ENCODE peak calls at places on chromosome 9, in six cellular contexts. E is midbrain, K is A549, I is DMS79, V is right cardiac atrium, Q is brain microvascular endothelial cell. T is an unnamed sample.

GRCh38 chr9:94108584-94108983 is 24.3 kb downstream of the PTPDC1 start:
- DNase-seq in E (peak), K (no peak), I (no peak), V (peak), Q (no peak), T (no peak)

GRCh38 chr9:93092171-93092991 is 3.6 kb upstream of the CARD19 start:
- DNase-seq in E (no peak), K (no peak), I (no peak), V (no peak), Q (no peak), T (no peak)

GRCh38 chr9:127981559-127982121 is 851 bp upstream of the EEIG1 start:
- DNase-seq in E (no peak), K (no peak), I (no peak), V (no peak), Q (no peak), T (no peak)

GRCh38 chr9:77455312-77455927 is 192.7 kb downstream of the GNA14 start:
- DNase-seq in E (no peak), K (peak), I (no peak), V (no peak), Q (no peak), T (no peak)

GRCh38 chr9:72557549-72557948 is 36.1 kb downstream of the TMC1 start:
- DNase-seq in E (no peak), K (peak), I (no peak), V (no peak), Q (peak), T (no peak)

GRCh38 chr9:117541192-117541591 is 126.3 kb upstream of the ASTN2 start:
- DNase-seq in E (no peak), K (no peak), I (no peak), V (no peak), Q (no peak), T (no peak)

GRCh38 chr9:3359048-3359692 is 166.6 kb downstream of the RFX3 start:
- DNase-seq in E (no peak), K (no peak), I (no peak), V (no peak), Q (no peak), T (no peak)

GRCh38 chr9:29150606-29151005 is 1577.3 kb upstream of the C9orf72 start:
- DNase-seq in E (no peak), K (no peak), I (no peak), V (no peak), Q (no peak), T (no peak)

GRCh38 chr9:137959641-137960411 is 82.2 kb downstream of the CACNA1B start:
- DNase-seq in E (no peak), K (no peak), I (no peak), V (peak), Q (no peak), T (no peak)

GRCh38 chr9:34989946-34990635 is 546 bp downstream of the DNAJB5 start:
- DNase-seq in E (peak), K (no peak), I (peak), V (peak), Q (no peak), T (peak)

GRCh38 chr9:91032056-91032455 is 230.4 kb downstream of the SYK start:
- DNase-seq in E (no peak), K (no peak), I (no peak), V (peak), Q (no peak), T (no peak)

GRCh38 chr9:124493794-124494479 is 13.3 kb downstream of the NR5A1 start:
- DNase-seq in E (no peak), K (no peak), I (no peak), V (no peak), Q (no peak), T (no peak)

GRCh38 chr9:113654605-113655193 is 191.2 kb downstream of the RGS3 start:
- DNase-seq in E (peak), K (no peak), I (no peak), V (peak), Q (no peak), T (no peak)

GRCh38 chr9:116979461-116979860 is 292.4 kb downstream of the TRIM32 start:
- DNase-seq in E (no peak), K (peak), I (no peak), V (no peak), Q (no peak), T (no peak)

GRCh38 chr9:132078369-132079356 is 1.0 kb downstream of the MED27 start:
- DNase-seq in E (peak), K (no peak), I (peak), V (no peak), Q (no peak), T (peak)

GRCh38 chr9:34954225-34954624 is 3.9 kb upstream of the PHF24 start:
- DNase-seq in E (no peak), K (no peak), I (no peak), V (no peak), Q (no peak), T (no peak)

GRCh38 chr9:76820431-76820830 is 56.2 kb downstream of the PCA3 start:
- DNase-seq in E (no peak), K (no peak), I (no peak), V (no peak), Q (no peak), T (no peak)

GRCh38 chr9:4691794-4692193 is 12.4 kb downstream of the CDC37L1 start:
- DNase-seq in E (no peak), K (no peak), I (no peak), V (no peak), Q (no peak), T (no peak)

GRCh38 chr9:124333180-124333579 is 75.4 kb downstream of the NEK6 start:
- DNase-seq in E (no peak), K (no peak), I (no peak), V (no peak), Q (no peak), T (no peak)

GRCh38 chr9:31334837-31335528 is 1049.5 kb upstream of the ACO1 start:
- DNase-seq in E (no peak), K (no peak), I (no peak), V (no peak), Q (no peak), T (no peak)

GRCh38 chr9:135851748-135852147 is 55.6 kb downstream of the CAMSAP1 start:
- DNase-seq in E (no peak), K (no peak), I (peak), V (no peak), Q (no peak), T (no peak)

GRCh38 chr9:133644968-133645765 is 9.0 kb downstream of the DBH start:
- DNase-seq in E (no peak), K (no peak), I (no peak), V (no peak), Q (no peak), T (no peak)

GRCh38 chr9:128001411-128002298 is 20.9 kb upstream of the EEIG1 start:
- DNase-seq in E (no peak), K (peak), I (no peak), V (no peak), Q (peak), T (no peak)

GRCh38 chr9:3827175-3827574 is 301.4 kb upstream of the RFX3 start:
- DNase-seq in E (no peak), K (no peak), I (no peak), V (no peak), Q (no peak), T (no peak)

GRCh38 chr9:112777914-112778313 is 27.4 kb downstream of the SNX30 start:
- DNase-seq in E (no peak), K (no peak), I (no peak), V (no peak), Q (no peak), T (no peak)

GRCh38 chr9:114417511-114417910 is 29.7 kb upstream of the AKNA start:
- DNase-seq in E (no peak), K (no peak), I (no peak), V (no peak), Q (peak), T (no peak)

GRCh38 chr9:2967779-2968178 is 123.9 kb upstream of the PUM3 start:
- DNase-seq in E (no peak), K (no peak), I (no peak), V (no peak), Q (no peak), T (no peak)

GRCh38 chr9:69455311-69455710 is 130.3 kb downstream of the ENTREP1 start:
- DNase-seq in E (no peak), K (no peak), I (no peak), V (no peak), Q (no peak), T (peak)

GRCh38 chr9:75069171-75069570 is 18.8 kb downstream of the NMRK1 start:
- DNase-seq in E (no peak), K (no peak), I (no peak), V (no peak), Q (no peak), T (no peak)

GRCh38 chr9:133377721-133378216 is 1.6 kb downstream of the STKLD1 start:
- DNase-seq in E (no peak), K (peak), I (no peak), V (no peak), Q (peak), T (no peak)

GRCh38 chr9:70406446-70406862 is 8.0 kb downstream of the KLF9 start:
- DNase-seq in E (peak), K (no peak), I (no peak), V (no peak), Q (peak), T (no peak)

GRCh38 chr9:72539824-72540347 is 18.5 kb downstream of the TMC1 start:
- DNase-seq in E (no peak), K (no peak), I (no peak), V (no peak), Q (no peak), T (no peak)

GRCh38 chr9:98356953-98357352 is 101.5 kb upstream of the TBC1D2 start:
- DNase-seq in E (no peak), K (no peak), I (no peak), V (no peak), Q (peak), T (no peak)

GRCh38 chr9:101625871-101626270 is 31.1 kb upstream of the PPP3R2 start:
- DNase-seq in E (no peak), K (no peak), I (no peak), V (no peak), Q (peak), T (no peak)

T was measured in cerebellum.